ENCODE peak calls at places on chromosomes 3 and 15, in five cellular contexts. N is K562; T is WERI-Rb-1; A is CD4-positive, alpha-beta T cell; E is naive thymus-derived CD4-positive, alpha-beta T cell. C is an unnamed sample.
A peak's percentile ranks its signal among the peaks of the same experiment; 100 is the strongest.

GRCh38 chr15:61621146-61621545 is 392.0 kb upstream of the RORA start:
- DNase-seq in N (peak; percentile 70), E (no peak), A (no peak), T (peak; percentile 70), C (peak; percentile 23)

GRCh38 chr3:97949110-97949485 is 23.1 kb downstream of the RIOX2 start:
- DNase-seq in N (no peak), A (no peak), T (no peak), E (no peak), C (no peak)

GRCh38 chr3:49634736-49635135 is 39.4 kb upstream of the APEH start:
- DNase-seq in E (no peak), A (no peak), T (no peak), N (no peak), C (no peak)

GRCh38 chr3:48400824-48401433 is 28.9 kb downstream of the FBXW12 start:
- DNase-seq in E (peak; percentile 69), A (peak; percentile 50), T (peak; percentile 55), N (peak; percentile 74), C (peak; percentile 56)

GRCh38 chr3:64011685-64012084 is 11.6 kb downstream of the PSMD6 start:
- DNase-seq in N (peak; percentile 12), A (no peak), T (no peak), E (no peak), C (no peak)

GRCh38 chr3:159775372-159775961 is 213.2 kb upstream of the IL12A start:
- DNase-seq in A (no peak), T (no peak), N (no peak), E (no peak), C (peak; percentile 24)

GRCh38 chr3:11091088-11091590 is 63.2 kb upstream of the HRH1 start:
- DNase-seq in N (no peak), T (no peak), E (no peak), A (no peak), C (no peak)

GRCh38 chr3:168807426-168807825 is 711.7 kb upstream of the GOLIM4 start:
- DNase-seq in N (no peak), A (no peak), T (no peak), E (no peak), C (no peak)

GRCh38 chr3:157159037-157159761 is 748 bp downstream of the CCNL1 start:
- DNase-seq in E (peak; percentile 86), A (peak; percentile 71), N (peak; percentile 47), T (peak; percentile 70), C (peak; percentile 76)

GRCh38 chr15:57158589-57158988 is 217.7 kb upstream of the CGNL1 start:
- DNase-seq in E (no peak), A (no peak), T (no peak), N (no peak), C (no peak)

GRCh38 chr3:43025423-43025822 is 46.3 kb downstream of the GASK1A start:
- DNase-seq in N (no peak), T (no peak), A (no peak), E (no peak), C (no peak)

GRCh38 chr3:168205451-168205850 is 109.7 kb upstream of the GOLIM4 start:
- DNase-seq in T (no peak), A (no peak), N (no peak), E (no peak), C (no peak)

GRCh38 chr3:60250810-60251209 is 1000.4 kb downstream of the FHIT start:
- DNase-seq in T (no peak), E (no peak), A (no peak), N (no peak), C (no peak)

GRCh38 chr3:20310629-20311028 is 124.6 kb upstream of the SGO1 start:
- DNase-seq in E (no peak), T (no peak), A (no peak), N (no peak), C (no peak)

GRCh38 chr3:11536936-11537612 is 106.6 kb downstream of the VGLL4 start:
- DNase-seq in A (no peak), E (no peak), T (no peak), N (no peak), C (no peak)

GRCh38 chr15:61069369-61070075 is 159.6 kb downstream of the RORA start:
- DNase-seq in E (no peak), T (no peak), A (no peak), N (no peak), C (no peak)

GRCh38 chr3:125386811-125387210 is 11.7 kb upstream of the ZNF148 start:
- DNase-seq in E (no peak), T (no peak), N (no peak), A (no peak), C (no peak)

GRCh38 chr15:80825361-80826030 is 46.3 kb downstream of the CEMIP start:
- DNase-seq in T (no peak), A (no peak), N (no peak), E (no peak), C (no peak)

GRCh38 chr15:82699726-82700125 is 9.9 kb downstream of the AP3B2 start:
- DNase-seq in T (no peak), N (peak; percentile 56), A (no peak), E (no peak), C (no peak)

GRCh38 chr3:190338717-190339116 is 16.5 kb upstream of the CLDN1 start:
- DNase-seq in A (no peak), T (no peak), N (no peak), E (no peak), C (no peak)

GRCh38 chr15:20341901-20342605 is 199.5 kb downstream of the GOLGA6L6 start:
- DNase-seq in T (peak; percentile 51), E (peak; percentile 41), A (peak; percentile 58), N (no peak), C (no peak)

GRCh38 chr15:20340931-20341661 is 200.5 kb downstream of the GOLGA6L6 start:
- DNase-seq in N (no peak), A (peak; percentile 59), T (peak; percentile 44), E (peak; percentile 52), C (no peak)

GRCh38 chr15:20345401-20345958 is 196.1 kb downstream of the GOLGA6L6 start:
- DNase-seq in N (peak; percentile 17), E (no peak), A (no peak), T (peak; percentile 31), C (no peak)

GRCh38 chr15:20344601-20345400 is 196.8 kb downstream of the GOLGA6L6 start:
- DNase-seq in N (peak; percentile 13), T (no peak), A (no peak), E (no peak), C (no peak)

GRCh38 chr15:20340331-20340811 is 201.2 kb downstream of the GOLGA6L6 start:
- DNase-seq in A (no peak), N (peak; percentile 18), E (no peak), T (peak; percentile 38), C (no peak)
- H3K9me3 ChIP-seq in A (peaks cover 3% of the 10 kb centered on the region), N (no peaks in the 10 kb centered on the region), E (peaks cover 4% of the 10 kb centered on the region), T (peaks cover 25% of the 10 kb centered on the region), C (peaks cover 43% of the 10 kb centered on the region)

DNA sequence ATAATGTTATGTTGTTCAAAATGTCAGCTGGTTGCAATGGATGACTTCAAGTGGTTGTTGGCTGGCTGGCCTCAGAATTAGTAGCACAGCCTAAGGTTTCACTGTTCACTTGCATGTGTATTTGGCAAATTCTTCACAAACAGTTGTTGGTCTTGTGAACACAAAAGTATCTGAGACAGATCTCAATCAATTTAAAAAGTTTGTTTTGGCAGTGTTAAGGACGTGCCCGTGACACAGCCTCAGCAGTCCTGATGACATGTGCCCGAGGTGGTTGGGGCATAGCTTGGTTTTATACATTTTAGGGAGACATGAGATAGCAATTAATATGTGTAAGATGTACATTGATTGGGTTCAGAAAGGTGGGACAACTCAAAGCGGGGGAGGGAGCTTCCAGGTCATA is 436.0 kb downstream of the AGBL1 start:
- DNase-seq in E (no peak), T (no peak), N (no peak), A (no peak), C (no peak)
- H3K9me3 ChIP-seq in E (no peaks in the 10 kb centered on the region), T (no peaks in the 10 kb centered on the region), N (no peaks in the 10 kb centered on the region), A (no peaks in the 10 kb centered on the region), C (no peaks in the 10 kb centered on the region)

GRCh38 chr3:176074096-176074495 is 1123.2 kb downstream of the TBL1XR1 start:
- DNase-seq in N (no peak), A (no peak), T (no peak), E (no peak), C (no peak)
- H3K9me3 ChIP-seq in N (no peaks in the 10 kb centered on the region), A (no peaks in the 10 kb centered on the region), T (no peaks in the 10 kb centered on the region), E (no peaks in the 10 kb centered on the region), C (no peaks in the 10 kb centered on the region)

DNA sequence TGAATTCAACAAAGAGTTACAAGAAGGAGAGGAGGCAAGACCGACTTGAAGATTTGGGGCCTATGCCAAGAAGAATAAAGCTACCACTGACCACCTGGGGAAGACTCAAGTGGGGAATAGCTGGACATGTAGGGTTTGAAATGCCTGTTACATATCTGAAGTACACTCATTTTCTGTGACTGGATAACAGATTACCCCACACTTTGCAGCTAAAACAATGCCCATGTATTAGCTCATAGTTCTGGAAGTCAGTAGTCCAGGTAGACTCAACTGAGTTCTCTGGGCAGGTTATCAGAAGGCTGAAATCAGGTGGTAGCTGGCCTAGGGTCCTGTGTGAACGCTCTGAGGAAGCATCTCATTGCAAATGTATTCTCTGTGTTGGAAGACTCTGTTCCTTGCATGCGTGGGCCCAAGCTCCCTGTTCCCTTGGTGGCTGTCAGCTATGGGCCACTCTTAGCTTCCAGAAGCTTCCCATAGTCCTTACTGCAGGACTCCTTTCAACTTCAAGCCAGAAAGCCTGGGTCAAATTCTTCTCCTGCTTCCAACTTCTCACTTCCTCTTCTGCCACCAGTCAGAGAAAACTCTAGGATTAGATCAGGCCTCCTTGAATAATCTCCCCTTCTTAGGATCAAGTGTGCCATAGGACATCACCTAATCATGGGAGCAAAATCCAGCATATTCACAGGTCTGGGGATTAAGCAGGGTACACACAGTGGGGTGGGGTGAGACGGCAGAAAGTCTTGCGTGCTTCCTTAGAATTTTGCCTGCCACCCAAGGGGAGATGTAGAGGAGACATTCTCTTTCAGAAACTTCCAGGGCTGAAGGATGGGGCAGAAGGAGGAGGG is 187.8 kb downstream of the SHQ1 start:
- DNase-seq in A (no peak), E (no peak), N (no peak), T (peak; percentile 20), C (no peak)
- H3K9me3 ChIP-seq in A (no peaks in the 10 kb centered on the region), E (no peaks in the 10 kb centered on the region), N (no peaks in the 10 kb centered on the region), T (no peaks in the 10 kb centered on the region), C (no peaks in the 10 kb centered on the region)

DNA sequence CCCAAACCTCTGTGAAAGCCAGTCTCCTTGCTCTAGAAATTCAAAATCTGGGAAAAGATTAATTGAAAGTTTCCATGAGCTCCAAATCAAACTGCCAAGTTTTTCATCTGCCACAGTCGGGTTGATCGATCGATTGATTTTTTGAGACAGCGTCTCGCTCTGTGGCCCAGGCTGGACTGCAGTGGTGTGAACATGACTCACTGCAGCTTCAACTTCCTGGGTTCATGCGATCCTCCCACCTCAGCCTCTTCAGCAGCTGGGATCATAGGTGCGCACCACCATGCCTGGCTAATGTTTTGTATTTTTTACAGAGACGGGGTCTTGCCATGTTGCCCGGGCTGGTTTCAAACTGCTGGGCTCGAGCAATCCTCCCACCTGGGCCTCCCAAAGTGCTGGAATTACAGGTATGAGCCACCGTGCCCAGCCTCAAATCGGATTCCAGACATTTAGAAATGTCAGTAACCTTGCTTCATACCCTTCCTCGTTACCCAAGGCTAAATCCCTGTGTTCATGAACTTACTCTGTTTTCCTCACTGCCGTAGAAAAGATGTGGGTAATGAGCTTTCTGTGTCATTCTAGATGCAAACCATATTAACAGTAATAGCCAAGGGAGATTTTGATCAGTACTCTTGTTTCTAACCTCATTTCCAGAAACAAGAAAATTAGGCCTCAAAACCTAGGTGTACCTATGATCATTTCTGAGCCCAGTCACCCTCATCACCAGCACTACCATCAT is 105.9 kb upstream of the AKAP13 start:
- DNase-seq in N (no peak), E (no peak), A (no peak), T (no peak), C (no peak)
- H3K9me3 ChIP-seq in N (no peaks in the 10 kb centered on the region), E (no peaks in the 10 kb centered on the region), A (no peaks in the 10 kb centered on the region), T (no peaks in the 10 kb centered on the region), C (peaks cover 2% of the 10 kb centered on the region)

DNA sequence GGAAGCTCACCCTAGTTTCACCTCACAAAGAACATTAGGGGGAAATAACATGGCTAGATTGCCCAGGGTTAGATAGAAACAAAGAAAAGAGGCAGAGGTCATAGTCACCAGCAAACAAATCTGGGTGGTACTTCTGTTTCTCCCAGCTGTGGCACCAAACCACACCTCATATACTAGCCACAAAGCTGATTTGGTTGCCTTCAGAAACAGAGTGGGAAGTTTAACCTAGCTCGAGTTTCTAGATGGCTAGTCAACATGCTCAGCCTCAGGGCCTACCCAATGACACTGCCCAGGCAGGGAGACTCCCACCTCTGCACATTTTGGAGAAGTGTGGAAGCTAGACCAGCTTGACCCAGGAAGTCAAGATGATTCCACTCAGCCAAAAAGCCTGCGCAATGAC is 174.2 kb downstream of the GABRB3 start:
- DNase-seq in E (no peak), T (no peak), N (no peak), A (no peak), C (no peak)
- H3K9me3 ChIP-seq in E (peaks cover 19% of the 10 kb centered on the region), T (peaks cover 5% of the 10 kb centered on the region), N (peaks cover 2% of the 10 kb centered on the region), A (peaks cover 14% of the 10 kb centered on the region), C (peaks cover 3% of the 10 kb centered on the region)